ENCODE peak calls at places on chromosomes 7 and 10, in six cellular contexts. Q is stomach, Y is HepG2, T is transverse colon, K is spleen, S is esophagus squamous epithelium. F is an unnamed sample.

GRCh38 chr10:76303682-76304316 is 872.4 kb downstream of the LRMDA start:
- DNase-seq in T (peak; percentile 63), Q (peak; percentile 78), K (no peak), S (no peak), Y (peak; percentile 81), F (peak; percentile 81)

GRCh38 chr10:6223981-6224380 is 21.2 kb downstream of the PFKFB3 start:
- DNase-seq in Q (no peak), S (no peak), K (no peak), T (no peak), Y (no peak), F (no peak)

GRCh38 chr7:142012825-142013506 is 17.3 kb downstream of the MGAM start:
- DNase-seq in S (no peak), Y (no peak), Q (no peak), T (no peak), K (no peak), F (no peak)

GRCh38 chr7:17501461-17502208 is 203.2 kb downstream of the AHR start:
- DNase-seq in Y (no peak), T (no peak), Q (no peak), S (no peak), K (no peak), F (no peak)

GRCh38 chr7:132279718-132280117 is 296.6 kb downstream of the PLXNA4 start:
- DNase-seq in K (no peak), Y (no peak), T (no peak), Q (no peak), S (no peak), F (no peak)

GRCh38 chr7:98418271-98418635 is 17.4 kb upstream of the BAIAP2L1 start:
- DNase-seq in Y (peak; percentile 44), S (no peak), Q (no peak), K (peak; percentile 39), T (no peak), F (no peak)

GRCh38 chr7:138550337-138550736 is 90.3 kb downstream of the TRIM24 start:
- DNase-seq in Q (no peak), T (no peak), Y (no peak), S (no peak), K (no peak), F (no peak)

GRCh38 chr10:86659161-86659691 is 4.9 kb downstream of the OPN4 start:
- DNase-seq in Y (no peak), S (no peak), K (no peak), T (no peak), Q (no peak), F (no peak)

GRCh38 chr10:86823565-86823964 is 67.1 kb downstream of the BMPR1A start:
- DNase-seq in K (no peak), Q (no peak), Y (no peak), T (no peak), S (no peak), F (no peak)

GRCh38 chr10:77478248-77478963 is 159.2 kb downstream of the KCNMA1 start:
- DNase-seq in Y (no peak), K (no peak), Q (no peak), S (no peak), T (no peak), F (no peak)

GRCh38 chr10:78029294-78030226 is at the start of gene POLR3A:
- DNase-seq in S (peak; percentile 87), T (peak; percentile 96), Q (peak; percentile 96), Y (peak; percentile 93), K (peak; percentile 95), F (peak; percentile 99)

GRCh38 chr7:17042211-17042610 is 160.4 kb upstream of the AGR3 start:
- DNase-seq in T (no peak), Y (no peak), Q (no peak), S (no peak), K (no peak), F (no peak)

GRCh38 chr10:91409069-91409868 is 875 bp upstream of the HECTD2 start:
- DNase-seq in Q (peak; percentile 70), K (no peak), S (peak; percentile 18), T (peak; percentile 77), Y (peak; percentile 53), F (peak; percentile 93)

GRCh38 chr7:39016609-39017008 is 38.9 kb downstream of the POU6F2 start:
- DNase-seq in S (no peak), K (no peak), Y (peak; percentile 1), T (peak; percentile 7), Q (peak; percentile 35), F (no peak)

GRCh38 chr10:126242352-126243260 is 145.7 kb downstream of the ADAM12 start:
- DNase-seq in Y (no peak), K (no peak), Q (no peak), T (no peak), S (no peak), F (peak; percentile 42)

GRCh38 chr10:116836087-116836486 is 13.2 kb upstream of the ENO4 start:
- DNase-seq in T (no peak), Y (no peak), K (no peak), Q (no peak), S (no peak), F (peak; percentile 50)

GRCh38 chr10:62037166-62037831 is 135.8 kb downstream of the ARID5B start:
- DNase-seq in S (no peak), T (no peak), Q (no peak), K (no peak), Y (peak; percentile 79), F (no peak)

GRCh38 chr7:32242436-32242835 is 172.2 kb upstream of the PDE1C start:
- DNase-seq in S (no peak), Q (no peak), T (no peak), K (no peak), Y (no peak), F (no peak)

GRCh38 chr10:131127610-131128009 is 183.9 kb downstream of the TCERG1L start:
- DNase-seq in Y (no peak), K (peak; percentile 64), T (no peak), S (no peak), Q (no peak), F (no peak)

GRCh38 chr7:107638594-107638993 is 22.0 kb upstream of the SLC26A4 start:
- DNase-seq in S (no peak), K (no peak), Y (no peak), Q (no peak), T (no peak), F (no peak)

GRCh38 chr7:107644704-107645083 is 15.9 kb upstream of the SLC26A4 start:
- DNase-seq in K (no peak), Q (no peak), S (no peak), T (no peak), Y (no peak), F (no peak)

GRCh38 chr7:107643407-107643806 is 17.2 kb upstream of the SLC26A4 start:
- DNase-seq in K (no peak), T (no peak), Y (no peak), S (no peak), Q (no peak), F (no peak)

GRCh38 chr7:107643938-107644703 is 16.5 kb upstream of the SLC26A4 start:
- DNase-seq in S (no peak), K (no peak), Y (no peak), T (no peak), Q (no peak), F (no peak)
- H3K4me3 ChIP-seq in S (no peak overlapping the region), K (no peak overlapping the region), Y (no peak overlapping the region), T (no peak overlapping the region), Q (no peak overlapping the region), F (no peak overlapping the region)

DNA sequence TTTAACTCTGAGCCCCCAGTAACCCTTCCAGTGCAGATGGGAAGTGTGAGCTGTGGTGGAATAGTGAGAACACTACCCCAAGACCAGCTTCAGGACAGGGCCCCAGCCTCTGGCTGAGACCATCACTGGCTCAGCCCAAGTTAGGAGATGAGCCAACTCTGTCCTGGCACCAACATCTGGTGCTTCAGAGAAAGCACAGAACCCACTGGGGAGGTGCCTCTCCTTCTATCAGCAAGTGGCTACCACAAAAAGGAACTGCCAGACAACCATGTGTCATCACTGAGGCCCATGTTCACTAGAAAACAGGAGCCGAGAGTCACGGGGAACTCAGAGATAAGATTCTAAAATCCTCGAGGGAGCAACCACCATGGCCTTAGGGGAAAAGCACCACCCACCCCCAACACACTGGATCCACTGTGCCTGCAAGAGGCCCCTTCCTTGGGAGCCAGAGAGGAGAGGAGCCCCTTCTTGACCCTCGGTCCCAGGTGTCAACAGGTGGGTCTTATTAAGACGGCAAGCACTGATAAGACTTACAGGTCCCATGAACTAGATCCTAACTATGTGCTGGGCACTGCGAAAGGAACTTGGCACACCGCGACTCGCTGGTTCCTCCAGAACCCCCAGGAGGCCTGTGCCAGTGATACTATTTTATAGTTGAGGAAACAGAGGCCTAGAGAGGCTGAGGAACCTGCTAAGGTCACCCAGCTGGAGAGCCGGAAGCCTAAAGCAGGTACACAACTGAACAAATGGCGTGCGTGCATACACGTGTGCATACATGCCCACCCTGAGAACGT is 102.7 kb downstream of the FAM53B start:
- DNase-seq in T (peak; percentile 38), S (peak; percentile 11), K (peak; percentile 76), Y (no peak), Q (no peak), F (peak; percentile 84)
- TF ChIP-seq POLR2A in T (no peak), S (no peak), K (no peak), Y (no peak), Q (no peak), F (no peak)

GRCh38 chr7:150385240-150385830 is 6.2 kb downstream of the ZNF775 start:
- DNase-seq in S (no peak), T (no peak), Y (no peak), Q (no peak), K (no peak), F (peak; percentile 38)
- H3K27ac ChIP-seq in S (no peak overlapping the region), T (peak overlapping the region; percentile 79), Y (peak overlapping the region; percentile 94), Q (no peak overlapping the region), K (no peak overlapping the region), F (no peak overlapping the region)

DNA sequence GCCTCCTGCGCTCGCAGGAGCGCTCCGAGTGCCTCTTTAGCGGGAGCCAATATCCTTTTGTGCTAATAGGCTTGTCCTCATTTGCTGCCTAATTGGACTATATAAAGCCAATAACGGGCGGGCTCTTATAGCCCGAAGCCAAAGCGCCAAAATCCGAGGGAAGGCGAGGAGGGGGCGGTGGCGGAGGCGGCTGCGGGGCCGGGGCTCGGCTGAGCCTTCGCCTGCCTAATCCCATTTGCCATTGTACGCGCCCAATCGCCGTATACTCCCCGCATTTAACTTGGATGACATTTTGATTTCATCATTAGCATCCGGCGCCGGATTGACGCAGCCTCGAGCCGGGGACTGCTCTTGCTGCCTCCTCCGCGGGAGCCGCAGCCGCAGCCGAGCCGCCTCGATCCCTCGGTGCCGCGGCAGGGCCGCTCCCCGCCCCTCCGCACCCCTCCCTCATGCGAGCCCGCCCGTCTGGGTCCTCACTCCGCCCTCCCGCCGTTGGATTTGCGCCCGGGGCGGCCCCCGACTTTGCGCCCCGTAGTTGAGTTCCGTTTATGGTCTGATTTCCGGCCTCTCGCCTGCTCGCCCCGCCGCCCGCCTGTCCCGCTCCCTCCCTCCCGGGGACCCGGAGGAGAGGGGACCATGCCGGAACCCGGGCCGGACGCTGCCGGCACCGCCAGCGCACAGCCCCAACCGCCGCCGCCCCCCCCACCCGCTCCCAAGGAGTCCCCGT is at the start of gene HMX3:
- DNase-seq in Y (no peak), Q (no peak), T (no peak), K (no peak), S (no peak), F (no peak)
- H3K4me3 ChIP-seq in Y (peak within 1 kb of the TSS; percentile 40), Q (peak within 1 kb of the TSS; percentile 40), T (no peak within 1 kb of the TSS), K (peak within 1 kb of the TSS; percentile 52), S (peak within 1 kb of the TSS; percentile 7), F (peak within 1 kb of the TSS; percentile 43)

F was measured in heart left ventricle.